ENCODE peak calls at places on chromosomes 4 and X, in four cellular contexts. R is dorsolateral prefrontal cortex, L is RWPE1, X is PC-9. G is an unnamed sample.
A peak's percentile ranks its signal among the peaks of the same experiment; 100 is the strongest.

GRCh38 chr4:137378393-137379290 is 153.7 kb downstream of the PCDH18 start:
- DNase-seq in R (no peak), L (peak; percentile 13), X (no peak), G (no peak)

GRCh38 chr4:54746228-54746627 is 88.5 kb downstream of the KIT start:
- DNase-seq in R (no peak), L (no peak), X (no peak), G (no peak)

GRCh38 chr4:159023741-159024140 is 79.1 kb upstream of the RAPGEF2 start:
- DNase-seq in R (no peak), L (no peak), X (no peak), G (no peak)

GRCh38 chr4:32172761-32173160 is 1452.6 kb downstream of the PCDH7 start:
- DNase-seq in R (no peak), L (peak; percentile 29), X (peak; percentile 74), G (no peak)

GRCh38 chrX:34734383-34734782 is 77.3 kb upstream of the TMEM47 start:
- DNase-seq in R (no peak), L (no peak), X (no peak), G (no peak)

GRCh38 chrX:119887721-119888425 is 7.8 kb upstream of the AKAP14 start:
- DNase-seq in R (peak; percentile 14), L (peak; percentile 20), X (peak; percentile 65), G (peak; percentile 74)

GRCh38 chr4:86921608-86922252 is 13.1 kb upstream of the AFF1 start:
- DNase-seq in R (no peak), L (no peak), X (no peak), G (no peak)

GRCh38 chrX:16160729-16161128 is 6.6 kb upstream of the MAGEB17 start:
- DNase-seq in R (no peak), L (peak; percentile 76), X (peak; percentile 58), G (no peak)

GRCh38 chr4:150316332-150317205 is 238.3 kb downstream of the DCLK2 start:
- DNase-seq in R (no peak), L (no peak), X (no peak), G (no peak)

GRCh38 chr4:111854494-111855087 is 290.7 kb upstream of the FAM241A start:
- DNase-seq in R (peak; percentile 4), L (peak; percentile 16), X (peak; percentile 39), G (no peak)

GRCh38 chr4:1873291-1873690 is 2.1 kb downstream of the NSD2 start:
- DNase-seq in R (no peak), L (no peak), X (no peak), G (no peak)

DNA sequence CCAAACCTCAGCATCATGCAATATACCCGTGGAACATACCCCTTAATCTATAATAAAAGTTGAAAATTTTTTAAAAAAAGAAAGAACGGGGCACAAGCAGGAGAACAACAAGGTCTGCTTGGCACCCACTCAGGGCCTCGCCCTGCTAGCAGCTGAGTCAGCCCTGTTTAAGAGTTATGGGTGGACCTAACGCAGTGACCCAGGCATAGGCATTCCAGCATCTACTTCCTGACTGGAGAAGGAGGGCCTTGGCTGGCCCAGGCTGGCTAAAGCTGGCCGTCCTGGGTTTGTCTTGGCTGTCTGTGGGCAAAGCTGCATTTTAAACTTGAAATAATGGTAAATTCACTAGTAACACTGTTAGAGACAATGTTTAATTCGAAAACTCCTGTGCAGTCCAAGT is 236.7 kb upstream of the PGRMC2 start:
- DNase-seq in R (no peak), L (peak; percentile 74), X (peak; percentile 77), G (no peak)
- H3K27ac ChIP-seq in R (no peak overlapping the region), L (peak overlapping the region; percentile 82), X (peak overlapping the region; percentile 98), G (peak overlapping the region; percentile 60)

GRCh38 chrX:154047266-154047665 is 27.6 kb upstream of the IRAK1 start:
- DNase-seq in R (no peak), L (no peak), X (no peak), G (no peak)
- H3K27ac ChIP-seq in R (peak overlapping the region; percentile 18), L (peak overlapping the region; percentile 75), X (no peak overlapping the region), G (peak overlapping the region; percentile 34)

GRCh38 chr4:38414410-38414809 is 249.6 kb upstream of the KLF3 start:
- DNase-seq in R (no peak), L (no peak), X (no peak), G (no peak)
- H3K27ac ChIP-seq in R (no peak overlapping the region), L (no peak overlapping the region), X (no peak overlapping the region), G (no peak overlapping the region)

GRCh38 chr4:68575081-68575480 is 1.0 kb downstream of the UGT2B17 start:
- DNase-seq in R (no peak), L (no peak), X (no peak), G (no peak)

GRCh38 chr4:68572653-68573052 is 3.5 kb downstream of the UGT2B17 start:
- DNase-seq in R (no peak), L (no peak), X (no peak), G (no peak)

GRCh38 chr4:68569466-68570121 is 6.5 kb downstream of the UGT2B17 start:
- DNase-seq in R (no peak), L (no peak), X (no peak), G (no peak)

DNA sequence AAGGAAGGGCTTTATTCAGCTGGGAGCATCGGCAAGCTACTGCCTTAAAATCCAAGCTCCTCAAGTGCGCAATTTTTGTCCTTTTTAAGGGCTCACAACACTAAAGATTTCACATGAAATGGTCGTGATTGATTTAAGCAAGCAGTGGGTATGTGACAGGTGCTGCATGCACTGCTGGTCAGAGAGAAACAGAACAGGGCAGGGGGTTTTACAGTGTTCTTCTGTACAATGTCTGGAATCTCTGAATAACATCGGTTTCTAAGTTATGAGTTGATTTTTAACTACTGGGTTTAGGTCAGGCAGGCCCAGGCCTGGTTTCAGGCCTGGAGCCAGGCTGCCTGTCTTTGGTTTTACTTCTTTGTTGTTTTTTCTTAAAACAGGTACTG is 6.0 kb downstream of the UGT2B17 start:
- DNase-seq in R (no peak), L (no peak), X (no peak), G (no peak)
- H3K27ac ChIP-seq in R (no peak overlapping the region), L (no peak overlapping the region), X (no peak overlapping the region), G (no peak overlapping the region)

GRCh38 chr4:19729873-19730735 is 521.6 kb upstream of the SLIT2 start:
- DNase-seq in R (no peak), L (no peak), X (no peak), G (no peak)

GRCh38 chr4:19739101-19739651 is 512.5 kb upstream of the SLIT2 start:
- DNase-seq in R (no peak), L (peak; percentile 49), X (peak; percentile 82), G (no peak)

GRCh38 chr4:19736968-19737756 is 514.5 kb upstream of the SLIT2 start:
- DNase-seq in R (no peak), L (no peak), X (no peak), G (no peak)

DNA sequence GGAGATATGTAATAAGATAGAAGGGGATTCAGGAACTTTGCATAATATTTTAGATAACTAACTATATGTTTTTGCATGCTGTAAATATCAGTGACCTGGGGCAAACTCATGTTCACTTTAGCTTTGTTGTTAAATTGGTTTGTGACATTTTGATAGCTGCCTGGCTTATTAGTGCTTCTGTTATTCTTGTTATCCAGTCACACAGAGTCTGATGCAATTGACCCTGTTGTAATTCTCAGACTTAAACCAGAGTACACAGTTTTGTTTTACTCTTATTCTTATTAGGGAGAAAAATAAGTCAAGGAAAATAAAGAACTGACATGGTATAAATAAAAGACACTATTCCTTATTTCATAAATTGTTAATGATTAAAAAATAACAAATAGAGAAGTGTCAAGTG is 516.7 kb upstream of the SLIT2 start:
- DNase-seq in R (no peak), L (no peak), X (no peak), G (no peak)
- H3K27ac ChIP-seq in R (no peak overlapping the region), L (no peak overlapping the region), X (no peak overlapping the region), G (no peak overlapping the region)